ENCODE peak calls at places on chromosomes 5 and 9, in seven cellular contexts. One of them, this sample, is unnamed.

GRCh38 chr9:99013550-99013949 is 69.8 kb downstream of the COL15A1 start:
- DNase-seq in AG04450: no peak
- DNase-seq in HFF-Myc: no peak
- DNase-seq in EH: peak
- DNase-seq in brain microvascular endothelial cell: no peak
- DNase-seq in glutamatergic neuron: no peak
- DNase-seq in ACHN: no peak
- DNase-seq in this sample: no peak

GRCh38 chr5:141879941-141880738 is 1.9 kb upstream of the PCDH1 start:
- DNase-seq in ACHN: no peak
- DNase-seq in brain microvascular endothelial cell: no peak
- DNase-seq in AG04450: no peak
- DNase-seq in HFF-Myc: no peak
- DNase-seq in glutamatergic neuron: no peak
- DNase-seq in EH: no peak
- DNase-seq in this sample: peak

GRCh38 chr5:21919417-21920022 is 933.6 kb downstream of the CDH12 start:
- DNase-seq in EH: no peak
- DNase-seq in AG04450: no peak
- DNase-seq in HFF-Myc: peak
- DNase-seq in glutamatergic neuron: peak
- DNase-seq in ACHN: peak
- DNase-seq in brain microvascular endothelial cell: peak
- DNase-seq in this sample: no peak

GRCh38 chr5:168292783-168293696 is 1.6 kb downstream of the WWC1 start:
- DNase-seq in glutamatergic neuron: no peak
- DNase-seq in AG04450: no peak
- DNase-seq in HFF-Myc: no peak
- DNase-seq in EH: no peak
- DNase-seq in ACHN: no peak
- DNase-seq in brain microvascular endothelial cell: no peak
- DNase-seq in this sample: no peak

GRCh38 chr9:31335529-31336234 is 1048.8 kb upstream of the ACO1 start:
- DNase-seq in brain microvascular endothelial cell: no peak
- DNase-seq in AG04450: no peak
- DNase-seq in glutamatergic neuron: no peak
- DNase-seq in ACHN: no peak
- DNase-seq in EH: no peak
- DNase-seq in HFF-Myc: no peak
- DNase-seq in this sample: no peak

GRCh38 chr5:86101966-86102365 is 515.8 kb upstream of the COX7C start:
- DNase-seq in EH: no peak
- DNase-seq in glutamatergic neuron: no peak
- DNase-seq in HFF-Myc: no peak
- DNase-seq in brain microvascular endothelial cell: no peak
- DNase-seq in AG04450: no peak
- DNase-seq in ACHN: no peak
- DNase-seq in this sample: no peak

GRCh38 chr5:32190094-32190493 is 16.0 kb upstream of the GOLPH3 start:
- DNase-seq in brain microvascular endothelial cell: no peak
- DNase-seq in EH: peak
- DNase-seq in AG04450: peak
- DNase-seq in HFF-Myc: peak
- DNase-seq in glutamatergic neuron: no peak
- DNase-seq in ACHN: no peak
- DNase-seq in this sample: no peak

GRCh38 chr5:174843263-174844250 is 119.2 kb downstream of the MSX2 start:
- DNase-seq in brain microvascular endothelial cell: no peak
- DNase-seq in HFF-Myc: no peak
- DNase-seq in EH: peak
- DNase-seq in ACHN: no peak
- DNase-seq in glutamatergic neuron: no peak
- DNase-seq in AG04450: no peak
- DNase-seq in this sample: no peak

GRCh38 chr5:17805426-17805825 is 171.2 kb downstream of the TAF11L14 start:
- DNase-seq in EH: no peak
- DNase-seq in AG04450: no peak
- DNase-seq in HFF-Myc: no peak
- DNase-seq in brain microvascular endothelial cell: peak
- DNase-seq in ACHN: no peak
- DNase-seq in glutamatergic neuron: no peak
- DNase-seq in this sample: no peak

GRCh38 chr9:84751921-84752320 is 82.4 kb downstream of the NTRK2 start:
- DNase-seq in glutamatergic neuron: no peak
- DNase-seq in ACHN: no peak
- DNase-seq in brain microvascular endothelial cell: no peak
- DNase-seq in HFF-Myc: no peak
- DNase-seq in AG04450: no peak
- DNase-seq in EH: peak
- DNase-seq in this sample: no peak

GRCh38 chr5:67493676-67494075 is 297.1 kb upstream of the CD180 start:
- DNase-seq in AG04450: no peak
- DNase-seq in glutamatergic neuron: peak
- DNase-seq in HFF-Myc: no peak
- DNase-seq in EH: peak
- DNase-seq in ACHN: peak
- DNase-seq in brain microvascular endothelial cell: peak
- DNase-seq in this sample: peak

GRCh38 chr9:89869774-89870173 is 265.0 kb downstream of the GADD45G start:
- DNase-seq in HFF-Myc: no peak
- DNase-seq in ACHN: no peak
- DNase-seq in brain microvascular endothelial cell: no peak
- DNase-seq in glutamatergic neuron: peak
- DNase-seq in EH: no peak
- DNase-seq in AG04450: no peak
- DNase-seq in this sample: no peak

GRCh38 chr9:23851024-23851629 is 25.1 kb upstream of the ELAVL2 start:
- DNase-seq in glutamatergic neuron: peak
- DNase-seq in brain microvascular endothelial cell: no peak
- DNase-seq in AG04450: no peak
- DNase-seq in EH: no peak
- DNase-seq in ACHN: no peak
- DNase-seq in HFF-Myc: no peak
- DNase-seq in this sample: no peak

GRCh38 chr5:82975812-82976211 is 101.4 kb downstream of the TMEM167A start:
- DNase-seq in EH: no peak
- DNase-seq in AG04450: no peak
- DNase-seq in brain microvascular endothelial cell: no peak
- DNase-seq in ACHN: no peak
- DNase-seq in glutamatergic neuron: no peak
- DNase-seq in HFF-Myc: no peak
- DNase-seq in this sample: peak

GRCh38 chr9:16542290-16542689 is 328.2 kb downstream of the BNC2 start:
- DNase-seq in glutamatergic neuron: no peak
- DNase-seq in brain microvascular endothelial cell: no peak
- DNase-seq in HFF-Myc: no peak
- DNase-seq in ACHN: no peak
- DNase-seq in AG04450: no peak
- DNase-seq in EH: no peak
- DNase-seq in this sample: no peak

GRCh38 chr9:73125651-73126050 is 26.0 kb upstream of the ANXA1 start:
- DNase-seq in brain microvascular endothelial cell: peak
- DNase-seq in HFF-Myc: no peak
- DNase-seq in ACHN: no peak
- DNase-seq in AG04450: no peak
- DNase-seq in glutamatergic neuron: no peak
- DNase-seq in EH: no peak
- DNase-seq in this sample: no peak

GRCh38 chr5:148569948-148570347 is 84.4 kb downstream of the HTR4 start:
- DNase-seq in glutamatergic neuron: no peak
- DNase-seq in ACHN: no peak
- DNase-seq in HFF-Myc: no peak
- DNase-seq in AG04450: no peak
- DNase-seq in brain microvascular endothelial cell: no peak
- DNase-seq in EH: no peak
- DNase-seq in this sample: no peak

GRCh38 chr9:7212101-7212500 is 454.3 kb downstream of the KDM4C start:
- DNase-seq in EH: no peak
- DNase-seq in brain microvascular endothelial cell: no peak
- DNase-seq in HFF-Myc: no peak
- DNase-seq in AG04450: no peak
- DNase-seq in glutamatergic neuron: no peak
- DNase-seq in ACHN: no peak
- DNase-seq in this sample: no peak

GRCh38 chr5:57366744-57367143 is 115.9 kb downstream of the ACTBL2 start:
- DNase-seq in glutamatergic neuron: no peak
- DNase-seq in AG04450: peak
- DNase-seq in EH: peak
- DNase-seq in ACHN: no peak
- DNase-seq in HFF-Myc: no peak
- DNase-seq in brain microvascular endothelial cell: peak
- DNase-seq in this sample: no peak

GRCh38 chr5:73596705-73597328 is 29.2 kb upstream of the ARHGEF28 start:
- DNase-seq in AG04450: no peak
- DNase-seq in ACHN: peak
- DNase-seq in brain microvascular endothelial cell: peak
- DNase-seq in glutamatergic neuron: peak
- DNase-seq in EH: peak
- DNase-seq in HFF-Myc: peak
- DNase-seq in this sample: no peak

GRCh38 chr9:8052991-8053390 is 253.4 kb upstream of the DMAC1 start:
- DNase-seq in ACHN: no peak
- DNase-seq in HFF-Myc: no peak
- DNase-seq in AG04450: no peak
- DNase-seq in glutamatergic neuron: no peak
- DNase-seq in brain microvascular endothelial cell: no peak
- DNase-seq in EH: no peak
- DNase-seq in this sample: no peak

GRCh38 chr9:108869092-108869725 is 7.1 kb downstream of the ACTL7A start:
- DNase-seq in brain microvascular endothelial cell: peak
- DNase-seq in HFF-Myc: no peak
- DNase-seq in glutamatergic neuron: no peak
- DNase-seq in EH: peak
- DNase-seq in ACHN: peak
- DNase-seq in AG04450: no peak
- DNase-seq in this sample: no peak

GRCh38 chr5:39328731-39329130 is 35.6 kb downstream of the C9 start:
- DNase-seq in brain microvascular endothelial cell: no peak
- DNase-seq in glutamatergic neuron: no peak
- DNase-seq in AG04450: no peak
- DNase-seq in EH: no peak
- DNase-seq in HFF-Myc: no peak
- DNase-seq in ACHN: no peak
- DNase-seq in this sample: no peak

GRCh38 chr9:134834217-134834956 is 46.2 kb upstream of the FCN2 start:
- DNase-seq in glutamatergic neuron: no peak
- DNase-seq in HFF-Myc: no peak
- DNase-seq in EH: no peak
- DNase-seq in ACHN: no peak
- DNase-seq in AG04450: no peak
- DNase-seq in brain microvascular endothelial cell: no peak
- DNase-seq in this sample: no peak

GRCh38 chr9:68648164-68648563 is 56.9 kb upstream of the PIP5K1B start:
- DNase-seq in glutamatergic neuron: no peak
- DNase-seq in ACHN: no peak
- DNase-seq in HFF-Myc: no peak
- DNase-seq in brain microvascular endothelial cell: no peak
- DNase-seq in AG04450: no peak
- DNase-seq in EH: no peak
- DNase-seq in this sample: no peak

GRCh38 chr5:69231851-69232250 is 2.8 kb upstream of the CDK7 start:
- DNase-seq in brain microvascular endothelial cell: no peak
- DNase-seq in ACHN: peak
- DNase-seq in AG04450: no peak
- DNase-seq in EH: no peak
- DNase-seq in HFF-Myc: no peak
- DNase-seq in glutamatergic neuron: no peak
- DNase-seq in this sample: no peak

GRCh38 chr5:131745594-131746175 is 51.1 kb downstream of the FNIP1 start:
- DNase-seq in AG04450: no peak
- DNase-seq in glutamatergic neuron: no peak
- DNase-seq in HFF-Myc: no peak
- DNase-seq in EH: no peak
- DNase-seq in brain microvascular endothelial cell: peak
- DNase-seq in ACHN: no peak
- DNase-seq in this sample: no peak

GRCh38 chr9:83154821-83155220 is 91.9 kb upstream of the RASEF start:
- DNase-seq in brain microvascular endothelial cell: peak
- DNase-seq in EH: no peak
- DNase-seq in AG04450: no peak
- DNase-seq in glutamatergic neuron: no peak
- DNase-seq in HFF-Myc: no peak
- DNase-seq in ACHN: peak
- DNase-seq in this sample: peak

GRCh38 chr5:19927919-19928318 is 60.1 kb downstream of the CDH18 start:
- DNase-seq in brain microvascular endothelial cell: no peak
- DNase-seq in HFF-Myc: no peak
- DNase-seq in ACHN: no peak
- DNase-seq in AG04450: no peak
- DNase-seq in glutamatergic neuron: no peak
- DNase-seq in EH: no peak
- DNase-seq in this sample: no peak

GRCh38 chr5:84383296-84383815 is 1.3 kb downstream of the EDIL3 start:
- DNase-seq in HFF-Myc: no peak
- DNase-seq in AG04450: no peak
- DNase-seq in ACHN: no peak
- DNase-seq in brain microvascular endothelial cell: no peak
- DNase-seq in EH: no peak
- DNase-seq in glutamatergic neuron: no peak
- DNase-seq in this sample: no peak

This sample was measured in head of caudate nucleus.